ENCODE peak calls at places on chromosomes 1 and 21, in seven cellular contexts. One of them, this sample, is unnamed.

GRCh38 chr1:21539933-21540332 is 30.7 kb downstream of the ALPL start:
- DNase-seq in brain microvascular endothelial cell: peak; percentile 23
- DNase-seq in RWPE2: no peak
- DNase-seq in caudate nucleus: no peak
- DNase-seq in CD8-positive, alpha-beta memory T cell: no peak
- DNase-seq in left ventricle myocardium inferior: peak; percentile 64
- DNase-seq in H9: peak; percentile 82
- DNase-seq in this sample: no peak

GRCh38 chr1:40956397-40956796 is 23.1 kb upstream of the CTPS1 start:
- DNase-seq in caudate nucleus: no peak
- DNase-seq in left ventricle myocardium inferior: no peak
- DNase-seq in brain microvascular endothelial cell: no peak
- DNase-seq in RWPE2: no peak
- DNase-seq in H9: no peak
- DNase-seq in CD8-positive, alpha-beta memory T cell: no peak
- DNase-seq in this sample: no peak

GRCh38 chr1:109649380-109649987 is 6.4 kb upstream of the GSTM4 start:
- DNase-seq in CD8-positive, alpha-beta memory T cell: no peak
- DNase-seq in brain microvascular endothelial cell: no peak
- DNase-seq in RWPE2: no peak
- DNase-seq in left ventricle myocardium inferior: no peak
- DNase-seq in caudate nucleus: no peak
- DNase-seq in H9: no peak
- DNase-seq in this sample: no peak

GRCh38 chr1:227886503-227886961 is 61.2 kb downstream of the WNT9A start:
- DNase-seq in RWPE2: peak; percentile 7
- DNase-seq in brain microvascular endothelial cell: no peak
- DNase-seq in CD8-positive, alpha-beta memory T cell: no peak
- DNase-seq in H9: peak; percentile 39
- DNase-seq in caudate nucleus: no peak
- DNase-seq in left ventricle myocardium inferior: no peak
- DNase-seq in this sample: no peak

GRCh38 chr1:76289692-76290091 is 215.1 kb downstream of the ST6GALNAC3 start:
- DNase-seq in RWPE2: no peak
- DNase-seq in CD8-positive, alpha-beta memory T cell: no peak
- DNase-seq in left ventricle myocardium inferior: no peak
- DNase-seq in H9: no peak
- DNase-seq in caudate nucleus: no peak
- DNase-seq in brain microvascular endothelial cell: no peak
- DNase-seq in this sample: no peak

GRCh38 chr1:78171736-78172590 is 126.2 kb downstream of the GIPC2 start:
- DNase-seq in left ventricle myocardium inferior: no peak
- DNase-seq in CD8-positive, alpha-beta memory T cell: no peak
- DNase-seq in brain microvascular endothelial cell: peak; percentile 71
- DNase-seq in caudate nucleus: no peak
- DNase-seq in H9: no peak
- DNase-seq in RWPE2: no peak
- DNase-seq in this sample: no peak

GRCh38 chr1:84797603-84798002 is 95.4 kb downstream of the LPAR3 start:
- DNase-seq in H9: no peak
- DNase-seq in left ventricle myocardium inferior: no peak
- DNase-seq in brain microvascular endothelial cell: no peak
- DNase-seq in CD8-positive, alpha-beta memory T cell: no peak
- DNase-seq in caudate nucleus: no peak
- DNase-seq in RWPE2: no peak
- DNase-seq in this sample: no peak

GRCh38 chr1:185996211-185996610 is 262.0 kb downstream of the HMCN1 start:
- DNase-seq in brain microvascular endothelial cell: peak; percentile 96
- DNase-seq in RWPE2: peak; percentile 74
- DNase-seq in caudate nucleus: no peak
- DNase-seq in H9: no peak
- DNase-seq in left ventricle myocardium inferior: peak; percentile 18
- DNase-seq in CD8-positive, alpha-beta memory T cell: no peak
- DNase-seq in this sample: no peak

GRCh38 chr1:225907341-225907740 is 16.7 kb downstream of the PYCR2 start:
- DNase-seq in caudate nucleus: no peak
- DNase-seq in H9: no peak
- DNase-seq in RWPE2: no peak
- DNase-seq in CD8-positive, alpha-beta memory T cell: no peak
- DNase-seq in left ventricle myocardium inferior: no peak
- DNase-seq in brain microvascular endothelial cell: no peak
- DNase-seq in this sample: no peak

GRCh38 chr1:232016636-232017035 is 390.0 kb downstream of the DISC1 start:
- DNase-seq in H9: no peak
- DNase-seq in left ventricle myocardium inferior: no peak
- DNase-seq in brain microvascular endothelial cell: no peak
- DNase-seq in RWPE2: no peak
- DNase-seq in caudate nucleus: no peak
- DNase-seq in CD8-positive, alpha-beta memory T cell: no peak
- DNase-seq in this sample: no peak

GRCh38 chr1:202553560-202554038 is 156.7 kb downstream of the SYT2 start:
- DNase-seq in brain microvascular endothelial cell: peak; percentile 92
- DNase-seq in RWPE2: no peak
- DNase-seq in left ventricle myocardium inferior: no peak
- DNase-seq in CD8-positive, alpha-beta memory T cell: no peak
- DNase-seq in caudate nucleus: no peak
- DNase-seq in H9: no peak
- DNase-seq in this sample: no peak

GRCh38 chr1:212760126-212760823 is 31.3 kb downstream of the NSL1 start:
- DNase-seq in brain microvascular endothelial cell: no peak
- DNase-seq in RWPE2: no peak
- DNase-seq in CD8-positive, alpha-beta memory T cell: no peak
- DNase-seq in left ventricle myocardium inferior: no peak
- DNase-seq in caudate nucleus: no peak
- DNase-seq in H9: peak; percentile 81
- DNase-seq in this sample: no peak

GRCh38 chr1:183209533-183210158 is 23.6 kb downstream of the LAMC2 start:
- DNase-seq in brain microvascular endothelial cell: peak; percentile 73
- DNase-seq in H9: no peak
- DNase-seq in left ventricle myocardium inferior: no peak
- DNase-seq in caudate nucleus: no peak
- DNase-seq in CD8-positive, alpha-beta memory T cell: no peak
- DNase-seq in RWPE2: no peak
- DNase-seq in this sample: no peak

GRCh38 chr1:195766709-195767108 is 841.5 kb downstream of the KCNT2 start:
- DNase-seq in brain microvascular endothelial cell: no peak
- DNase-seq in caudate nucleus: no peak
- DNase-seq in RWPE2: no peak
- DNase-seq in CD8-positive, alpha-beta memory T cell: no peak
- DNase-seq in H9: no peak
- DNase-seq in left ventricle myocardium inferior: no peak
- DNase-seq in this sample: no peak

GRCh38 chr1:167447521-167448136 is 70.7 kb downstream of the CD247 start:
- DNase-seq in RWPE2: peak; percentile 11
- DNase-seq in caudate nucleus: no peak
- DNase-seq in left ventricle myocardium inferior: no peak
- DNase-seq in CD8-positive, alpha-beta memory T cell: peak; percentile 71
- DNase-seq in H9: no peak
- DNase-seq in brain microvascular endothelial cell: no peak
- DNase-seq in this sample: no peak

GRCh38 chr21:33916200-33916567 is 580 bp upstream of the ATP5PO start:
- DNase-seq in brain microvascular endothelial cell: no peak
- DNase-seq in CD8-positive, alpha-beta memory T cell: no peak
- DNase-seq in RWPE2: no peak
- DNase-seq in caudate nucleus: no peak
- DNase-seq in left ventricle myocardium inferior: no peak
- DNase-seq in H9: no peak
- DNase-seq in this sample: no peak

GRCh38 chr21:33909756-33910155 is 5.8 kb downstream of the ATP5PO start:
- DNase-seq in RWPE2: no peak
- DNase-seq in H9: no peak
- DNase-seq in CD8-positive, alpha-beta memory T cell: no peak
- DNase-seq in left ventricle myocardium inferior: no peak
- DNase-seq in brain microvascular endothelial cell: no peak
- DNase-seq in caudate nucleus: no peak
- DNase-seq in this sample: no peak

GRCh38 chr21:33914188-33914587 is 1.4 kb downstream of the ATP5PO start:
- DNase-seq in RWPE2: no peak
- DNase-seq in caudate nucleus: no peak
- DNase-seq in left ventricle myocardium inferior: no peak
- DNase-seq in CD8-positive, alpha-beta memory T cell: no peak
- DNase-seq in H9: no peak
- DNase-seq in brain microvascular endothelial cell: no peak
- DNase-seq in this sample: no peak

GRCh38 chr21:33917421-33917820 is 1.8 kb upstream of the ATP5PO start:
- DNase-seq in RWPE2: no peak
- DNase-seq in CD8-positive, alpha-beta memory T cell: no peak
- DNase-seq in left ventricle myocardium inferior: no peak
- DNase-seq in brain microvascular endothelial cell: no peak
- DNase-seq in H9: no peak
- DNase-seq in caudate nucleus: no peak
- DNase-seq in this sample: no peak

GRCh38 chr21:33915368-33916199 is at the start of gene ATP5PO:
- DNase-seq in caudate nucleus: peak; percentile 95
- DNase-seq in RWPE2: peak; percentile 96
- DNase-seq in CD8-positive, alpha-beta memory T cell: peak; percentile 94
- DNase-seq in H9: peak; percentile 98
- DNase-seq in left ventricle myocardium inferior: peak; percentile 98
- DNase-seq in brain microvascular endothelial cell: peak; percentile 98
- DNase-seq in this sample: peak; percentile 96
- H3K27ac ChIP-seq in caudate nucleus: peak within 1 kb of the TSS; percentile 90
- H3K27ac ChIP-seq in RWPE2: peak within 1 kb of the TSS; percentile 25
- H3K27ac ChIP-seq in CD8-positive, alpha-beta memory T cell: peak within 1 kb of the TSS; percentile 89
- H3K27ac ChIP-seq in H9: no peak within 1 kb of the TSS
- H3K27ac ChIP-seq in left ventricle myocardium inferior: peak within 1 kb of the TSS; percentile 95
- H3K27ac ChIP-seq in brain microvascular endothelial cell: peak within 1 kb of the TSS; percentile 79
- H3K27ac ChIP-seq in this sample: peak within 1 kb of the TSS; percentile 89

GRCh38 chr1:27570823-27571222 is 33.1 kb downstream of the AHDC1 start:
- DNase-seq in RWPE2: no peak
- DNase-seq in left ventricle myocardium inferior: no peak
- DNase-seq in brain microvascular endothelial cell: no peak
- DNase-seq in CD8-positive, alpha-beta memory T cell: no peak
- DNase-seq in H9: peak; percentile 71
- DNase-seq in caudate nucleus: no peak
- DNase-seq in this sample: no peak

GRCh38 chr1:27572679-27573426 is 31.1 kb downstream of the AHDC1 start:
- DNase-seq in brain microvascular endothelial cell: peak; percentile 54
- DNase-seq in caudate nucleus: no peak
- DNase-seq in H9: no peak
- DNase-seq in RWPE2: no peak
- DNase-seq in left ventricle myocardium inferior: peak; percentile 36
- DNase-seq in CD8-positive, alpha-beta memory T cell: no peak
- DNase-seq in this sample: no peak

GRCh38 chr1:27570383-27570755 is 33.6 kb downstream of the AHDC1 start:
- DNase-seq in CD8-positive, alpha-beta memory T cell: no peak
- DNase-seq in H9: no peak
- DNase-seq in brain microvascular endothelial cell: no peak
- DNase-seq in caudate nucleus: no peak
- DNase-seq in left ventricle myocardium inferior: peak; percentile 21
- DNase-seq in RWPE2: no peak
- DNase-seq in this sample: no peak

GRCh38 chr1:27571439-27572018 is 32.4 kb downstream of the AHDC1 start:
- DNase-seq in caudate nucleus: peak; percentile 50
- DNase-seq in CD8-positive, alpha-beta memory T cell: no peak
- DNase-seq in RWPE2: no peak
- DNase-seq in H9: no peak
- DNase-seq in left ventricle myocardium inferior: peak; percentile 37
- DNase-seq in brain microvascular endothelial cell: no peak
- DNase-seq in this sample: no peak

GRCh38 chr1:27572019-27572678 is 31.8 kb downstream of the AHDC1 start:
- DNase-seq in left ventricle myocardium inferior: peak; percentile 16
- DNase-seq in H9: no peak
- DNase-seq in RWPE2: no peak
- DNase-seq in brain microvascular endothelial cell: no peak
- DNase-seq in caudate nucleus: no peak
- DNase-seq in CD8-positive, alpha-beta memory T cell: no peak
- DNase-seq in this sample: no peak
- H3K27ac ChIP-seq in left ventricle myocardium inferior: peak overlapping the region; percentile 97
- H3K27ac ChIP-seq in H9: no peak overlapping the region
- H3K27ac ChIP-seq in RWPE2: peak overlapping the region; percentile 88
- H3K27ac ChIP-seq in brain microvascular endothelial cell: no peak overlapping the region
- H3K27ac ChIP-seq in caudate nucleus: peak overlapping the region; percentile 80
- H3K27ac ChIP-seq in CD8-positive, alpha-beta memory T cell: no peak overlapping the region
- H3K27ac ChIP-seq in this sample: peak overlapping the region; percentile 38

DNA sequence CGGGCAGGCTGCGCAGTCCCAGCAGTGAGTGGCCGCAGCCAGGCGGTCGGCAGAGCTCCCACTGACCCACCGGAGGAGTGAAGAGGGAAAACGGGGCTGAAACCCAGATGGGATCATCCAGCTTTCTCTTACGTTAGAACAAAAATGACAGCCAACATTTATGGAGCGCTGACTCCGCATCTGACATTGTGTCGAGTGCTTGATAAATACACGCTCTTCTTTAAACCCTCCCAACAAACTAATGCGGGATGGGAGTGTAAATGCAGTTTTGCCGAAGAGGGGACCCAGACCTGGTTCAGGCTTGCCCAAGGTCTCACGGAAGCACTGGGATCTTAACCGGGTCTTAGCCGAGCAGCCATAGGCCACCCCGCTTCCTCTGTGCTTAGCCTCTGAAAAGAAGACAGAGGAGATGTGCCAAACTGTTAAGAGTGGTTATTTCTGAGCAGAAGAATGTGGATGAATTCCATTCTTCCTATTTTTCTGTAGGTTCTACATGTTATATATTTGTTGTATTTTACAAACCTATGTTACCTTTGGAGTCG is 3.5 kb downstream of the GRHL3 start:
- DNase-seq in H9: no peak
- DNase-seq in brain microvascular endothelial cell: no peak
- DNase-seq in CD8-positive, alpha-beta memory T cell: no peak
- DNase-seq in left ventricle myocardium inferior: no peak
- DNase-seq in caudate nucleus: no peak
- DNase-seq in RWPE2: no peak
- DNase-seq in this sample: no peak
- H3K27ac ChIP-seq in H9: no peak overlapping the region
- H3K27ac ChIP-seq in brain microvascular endothelial cell: no peak overlapping the region
- H3K27ac ChIP-seq in CD8-positive, alpha-beta memory T cell: no peak overlapping the region
- H3K27ac ChIP-seq in left ventricle myocardium inferior: no peak overlapping the region
- H3K27ac ChIP-seq in caudate nucleus: no peak overlapping the region
- H3K27ac ChIP-seq in RWPE2: peak overlapping the region; percentile 89
- H3K27ac ChIP-seq in this sample: no peak overlapping the region

GRCh38 chr1:55575571-55576279 is 360.6 kb upstream of the USP24 start:
- DNase-seq in CD8-positive, alpha-beta memory T cell: no peak
- DNase-seq in H9: no peak
- DNase-seq in caudate nucleus: no peak
- DNase-seq in brain microvascular endothelial cell: no peak
- DNase-seq in left ventricle myocardium inferior: peak; percentile 43
- DNase-seq in RWPE2: no peak
- DNase-seq in this sample: no peak

GRCh38 chr1:55568732-55569131 is 353.6 kb upstream of the USP24 start:
- DNase-seq in RWPE2: no peak
- DNase-seq in H9: no peak
- DNase-seq in CD8-positive, alpha-beta memory T cell: no peak
- DNase-seq in caudate nucleus: no peak
- DNase-seq in left ventricle myocardium inferior: no peak
- DNase-seq in brain microvascular endothelial cell: no peak
- DNase-seq in this sample: no peak

GRCh38 chr1:55571767-55572166 is 356.6 kb upstream of the USP24 start:
- DNase-seq in caudate nucleus: no peak
- DNase-seq in brain microvascular endothelial cell: no peak
- DNase-seq in RWPE2: no peak
- DNase-seq in CD8-positive, alpha-beta memory T cell: no peak
- DNase-seq in left ventricle myocardium inferior: no peak
- DNase-seq in H9: no peak
- DNase-seq in this sample: no peak

GRCh38 chr1:55572878-55573734 is 357.9 kb upstream of the USP24 start:
- DNase-seq in left ventricle myocardium inferior: no peak
- DNase-seq in caudate nucleus: no peak
- DNase-seq in H9: no peak
- DNase-seq in CD8-positive, alpha-beta memory T cell: no peak
- DNase-seq in brain microvascular endothelial cell: peak; percentile 48
- DNase-seq in RWPE2: no peak
- DNase-seq in this sample: no peak
- H3K27ac ChIP-seq in left ventricle myocardium inferior: no peak overlapping the region
- H3K27ac ChIP-seq in caudate nucleus: no peak overlapping the region
- H3K27ac ChIP-seq in H9: no peak overlapping the region
- H3K27ac ChIP-seq in CD8-positive, alpha-beta memory T cell: no peak overlapping the region
- H3K27ac ChIP-seq in brain microvascular endothelial cell: no peak overlapping the region
- H3K27ac ChIP-seq in RWPE2: no peak overlapping the region
- H3K27ac ChIP-seq in this sample: no peak overlapping the region

This sample was measured in substantia nigra.